ENCODE peak calls at places on chromosome 2, in seven cellular contexts. One of them, this sample, is unnamed. For H3K36me3 and H3K4me1, the result is how much of the 10 kb centered on the place peaks cover.

GRCh38 chr2:195580156-195580555 is 76.9 kb upstream of the SLC39A10 start:
- DNase-seq in psoas muscle: no peak
- DNase-seq in sigmoid colon: no peak
- DNase-seq in body of pancreas: no peak
- DNase-seq in CD8-positive, alpha-beta T cell: no peak
- DNase-seq in effector memory CD4-positive, alpha-beta T cell: no peak
- DNase-seq in K562: peak
- DNase-seq in this sample: no peak

GRCh38 chr2:70779911-70780580 is 10.4 kb downstream of the FIGLA start:
- DNase-seq in sigmoid colon: no peak
- DNase-seq in K562: no peak
- DNase-seq in body of pancreas: no peak
- DNase-seq in CD8-positive, alpha-beta T cell: no peak
- DNase-seq in psoas muscle: no peak
- DNase-seq in effector memory CD4-positive, alpha-beta T cell: no peak
- DNase-seq in this sample: no peak

GRCh38 chr2:212841426-212841825 is 302.8 kb upstream of the ERBB4 start:
- DNase-seq in K562: no peak
- DNase-seq in CD8-positive, alpha-beta T cell: no peak
- DNase-seq in body of pancreas: no peak
- DNase-seq in psoas muscle: no peak
- DNase-seq in sigmoid colon: no peak
- DNase-seq in effector memory CD4-positive, alpha-beta T cell: no peak
- DNase-seq in this sample: no peak

GRCh38 chr2:21042958-21043743 is 722 bp downstream of the APOB start:
- DNase-seq in K562: peak
- DNase-seq in CD8-positive, alpha-beta T cell: peak
- DNase-seq in sigmoid colon: peak
- DNase-seq in effector memory CD4-positive, alpha-beta T cell: no peak
- DNase-seq in body of pancreas: peak
- DNase-seq in psoas muscle: peak
- DNase-seq in this sample: peak

GRCh38 chr2:56244911-56245530 is 61.2 kb downstream of the CCDC85A start:
- DNase-seq in psoas muscle: no peak
- DNase-seq in CD8-positive, alpha-beta T cell: no peak
- DNase-seq in sigmoid colon: no peak
- DNase-seq in effector memory CD4-positive, alpha-beta T cell: no peak
- DNase-seq in body of pancreas: no peak
- DNase-seq in K562: no peak
- DNase-seq in this sample: no peak

GRCh38 chr2:169928463-169928864 is 101.2 kb downstream of the UBR3 start:
- DNase-seq in K562: peak
- DNase-seq in CD8-positive, alpha-beta T cell: no peak
- DNase-seq in body of pancreas: no peak
- DNase-seq in effector memory CD4-positive, alpha-beta T cell: no peak
- DNase-seq in sigmoid colon: no peak
- DNase-seq in psoas muscle: no peak
- DNase-seq in this sample: peak

GRCh38 chr2:110115291-110116032 is at the start of gene MALL:
- DNase-seq in CD8-positive, alpha-beta T cell: no peak
- DNase-seq in K562: no peak
- DNase-seq in body of pancreas: peak
- DNase-seq in effector memory CD4-positive, alpha-beta T cell: no peak
- DNase-seq in sigmoid colon: no peak
- DNase-seq in psoas muscle: no peak
- DNase-seq in this sample: no peak

GRCh38 chr2:170396799-170397459 is 219.0 kb downstream of the MYO3B start:
- DNase-seq in CD8-positive, alpha-beta T cell: no peak
- DNase-seq in K562: peak
- DNase-seq in sigmoid colon: no peak
- DNase-seq in body of pancreas: no peak
- DNase-seq in psoas muscle: no peak
- DNase-seq in effector memory CD4-positive, alpha-beta T cell: no peak
- DNase-seq in this sample: peak

GRCh38 chr2:76467326-76467725 is 756.6 kb upstream of the GCFC2 start:
- DNase-seq in effector memory CD4-positive, alpha-beta T cell: no peak
- DNase-seq in sigmoid colon: no peak
- DNase-seq in psoas muscle: no peak
- DNase-seq in body of pancreas: no peak
- DNase-seq in CD8-positive, alpha-beta T cell: no peak
- DNase-seq in K562: no peak
- DNase-seq in this sample: no peak

GRCh38 chr2:174235680-174236079 is 12.7 kb downstream of the OLA1 start:
- DNase-seq in body of pancreas: no peak
- DNase-seq in sigmoid colon: no peak
- DNase-seq in CD8-positive, alpha-beta T cell: no peak
- DNase-seq in psoas muscle: no peak
- DNase-seq in K562: no peak
- DNase-seq in effector memory CD4-positive, alpha-beta T cell: no peak
- DNase-seq in this sample: no peak

GRCh38 chr2:224711381-224711780 is 4.8 kb downstream of the CCDC195 start:
- DNase-seq in effector memory CD4-positive, alpha-beta T cell: no peak
- DNase-seq in CD8-positive, alpha-beta T cell: no peak
- DNase-seq in psoas muscle: no peak
- DNase-seq in sigmoid colon: no peak
- DNase-seq in body of pancreas: no peak
- DNase-seq in K562: no peak
- DNase-seq in this sample: no peak

GRCh38 chr2:237434916-237435315 is 21.0 kb upstream of the COL6A3 start:
- DNase-seq in body of pancreas: no peak
- DNase-seq in effector memory CD4-positive, alpha-beta T cell: peak
- DNase-seq in CD8-positive, alpha-beta T cell: peak
- DNase-seq in sigmoid colon: no peak
- DNase-seq in K562: peak
- DNase-seq in psoas muscle: no peak
- DNase-seq in this sample: no peak

GRCh38 chr2:204010611-204011560 is 74.3 kb downstream of the ICOS start:
- DNase-seq in body of pancreas: no peak
- DNase-seq in sigmoid colon: no peak
- DNase-seq in CD8-positive, alpha-beta T cell: no peak
- DNase-seq in K562: no peak
- DNase-seq in effector memory CD4-positive, alpha-beta T cell: no peak
- DNase-seq in psoas muscle: no peak
- DNase-seq in this sample: no peak

GRCh38 chr2:216082805-216083204 is 1.1 kb downstream of the TMEM169 start:
- DNase-seq in body of pancreas: no peak
- DNase-seq in sigmoid colon: no peak
- DNase-seq in K562: no peak
- DNase-seq in effector memory CD4-positive, alpha-beta T cell: no peak
- DNase-seq in psoas muscle: no peak
- DNase-seq in CD8-positive, alpha-beta T cell: no peak
- DNase-seq in this sample: peak

GRCh38 chr2:117190856-117191255 is 623.6 kb upstream of the DDX18 start:
- DNase-seq in effector memory CD4-positive, alpha-beta T cell: no peak
- DNase-seq in CD8-positive, alpha-beta T cell: no peak
- DNase-seq in psoas muscle: no peak
- DNase-seq in K562: no peak
- DNase-seq in body of pancreas: no peak
- DNase-seq in sigmoid colon: no peak
- DNase-seq in this sample: no peak

DNA sequence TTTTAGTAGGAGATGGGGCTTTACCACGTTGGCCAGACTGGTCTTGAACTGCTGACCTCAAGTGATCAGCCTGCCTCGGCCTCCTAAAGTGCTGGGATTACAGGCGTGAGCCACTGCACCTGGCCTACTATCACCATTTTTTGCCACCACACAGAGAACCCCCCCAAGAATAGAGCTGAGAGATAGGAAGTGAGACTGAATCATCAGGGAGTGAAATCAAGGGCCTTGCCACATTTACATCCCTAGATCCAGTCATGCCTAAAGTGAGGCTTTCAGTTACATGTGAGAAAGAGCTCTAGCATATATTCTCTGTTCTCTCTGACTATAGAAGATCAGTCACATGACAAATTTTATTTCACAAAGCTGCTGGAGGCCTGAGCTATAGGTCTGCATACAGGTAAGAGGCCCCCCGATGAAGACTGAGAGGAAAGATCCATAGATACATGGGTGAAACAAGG is 28.0 kb upstream of the KCMF1 start:
- DNase-seq in CD8-positive, alpha-beta T cell: no peak
- DNase-seq in psoas muscle: no peak
- DNase-seq in effector memory CD4-positive, alpha-beta T cell: no peak
- DNase-seq in sigmoid colon: peak
- DNase-seq in body of pancreas: no peak
- DNase-seq in K562: no peak
- DNase-seq in this sample: no peak
- H3K4me3 ChIP-seq in CD8-positive, alpha-beta T cell: no peak
- H3K4me3 ChIP-seq in psoas muscle: no peak
- H3K4me3 ChIP-seq in effector memory CD4-positive, alpha-beta T cell: no peak
- H3K4me3 ChIP-seq in sigmoid colon: no peak
- H3K4me3 ChIP-seq in body of pancreas: no peak
- H3K4me3 ChIP-seq in K562: no peak
- H3K4me3 ChIP-seq in this sample: no peak

DNA sequence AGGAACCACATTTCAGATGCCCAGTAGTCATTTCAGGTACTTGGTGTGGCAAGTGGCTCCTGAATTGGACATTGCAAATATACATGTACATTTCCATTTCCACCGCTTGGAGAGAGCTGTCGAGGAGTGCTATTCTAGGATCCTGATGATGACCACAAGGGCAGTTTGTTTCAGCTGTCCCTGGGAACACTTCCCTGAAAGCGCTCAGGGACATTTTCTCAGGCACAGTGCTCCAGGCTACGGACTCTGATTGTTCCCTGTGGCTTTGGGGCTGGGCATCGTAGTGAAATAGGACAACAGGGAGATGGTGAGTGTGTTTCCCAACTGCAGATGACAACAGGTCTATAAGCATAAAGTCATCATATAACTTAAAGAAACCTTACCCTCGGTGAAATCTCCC is 3.1 kb downstream of the DBI start:
- DNase-seq in psoas muscle: no peak
- DNase-seq in K562: no peak
- DNase-seq in CD8-positive, alpha-beta T cell: no peak
- DNase-seq in sigmoid colon: no peak
- DNase-seq in effector memory CD4-positive, alpha-beta T cell: no peak
- DNase-seq in body of pancreas: no peak
- DNase-seq in this sample: no peak
- H3K36me3 ChIP-seq in psoas muscle: half or more
- H3K36me3 ChIP-seq in K562: under half
- H3K36me3 ChIP-seq in CD8-positive, alpha-beta T cell: under half
- H3K36me3 ChIP-seq in sigmoid colon: under half
- H3K36me3 ChIP-seq in effector memory CD4-positive, alpha-beta T cell: under half
- H3K36me3 ChIP-seq in body of pancreas: under half
- H3K36me3 ChIP-seq in this sample: half or more

DNA sequence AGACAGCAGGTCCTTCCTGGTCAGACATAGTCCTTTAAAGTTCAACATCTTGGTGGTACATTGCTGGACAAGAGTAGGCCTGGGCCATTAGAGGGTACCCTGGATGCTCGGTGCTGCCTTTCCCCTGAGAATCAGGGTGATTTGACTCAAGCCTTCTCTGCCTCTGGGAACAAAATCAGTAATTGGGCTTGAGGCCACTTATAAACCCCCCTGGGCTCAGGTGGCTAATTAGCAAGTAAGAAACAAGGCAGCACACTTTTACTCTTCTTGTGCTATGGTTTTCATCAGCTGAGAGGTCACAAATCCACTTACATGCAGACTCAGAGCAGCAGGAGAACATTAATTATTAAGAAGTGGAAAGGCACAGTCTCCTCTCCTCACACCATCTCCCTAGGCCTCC is 29.9 kb upstream of the CASP10 start:
- DNase-seq in K562: no peak
- DNase-seq in body of pancreas: no peak
- DNase-seq in psoas muscle: no peak
- DNase-seq in sigmoid colon: no peak
- DNase-seq in effector memory CD4-positive, alpha-beta T cell: no peak
- DNase-seq in CD8-positive, alpha-beta T cell: no peak
- DNase-seq in this sample: no peak
- H3K4me1 ChIP-seq in K562: under half
- H3K4me1 ChIP-seq in body of pancreas: under half
- H3K4me1 ChIP-seq in psoas muscle: under half
- H3K4me1 ChIP-seq in sigmoid colon: under half
- H3K4me1 ChIP-seq in effector memory CD4-positive, alpha-beta T cell: under half
- H3K4me1 ChIP-seq in CD8-positive, alpha-beta T cell: under half
- H3K4me1 ChIP-seq in this sample: under half

GRCh38 chr2:30216157-30216556 is 15.2 kb upstream of the LBH start:
- DNase-seq in CD8-positive, alpha-beta T cell: no peak
- DNase-seq in K562: no peak
- DNase-seq in body of pancreas: no peak
- DNase-seq in psoas muscle: no peak
- DNase-seq in effector memory CD4-positive, alpha-beta T cell: no peak
- DNase-seq in sigmoid colon: no peak
- DNase-seq in this sample: no peak

GRCh38 chr2:30214064-30214463 is 17.3 kb upstream of the LBH start:
- DNase-seq in sigmoid colon: no peak
- DNase-seq in effector memory CD4-positive, alpha-beta T cell: no peak
- DNase-seq in CD8-positive, alpha-beta T cell: no peak
- DNase-seq in body of pancreas: no peak
- DNase-seq in K562: no peak
- DNase-seq in psoas muscle: no peak
- DNase-seq in this sample: no peak

GRCh38 chr2:30217644-30218361 is 13.5 kb upstream of the LBH start:
- DNase-seq in CD8-positive, alpha-beta T cell: no peak
- DNase-seq in effector memory CD4-positive, alpha-beta T cell: no peak
- DNase-seq in psoas muscle: no peak
- DNase-seq in K562: no peak
- DNase-seq in sigmoid colon: peak
- DNase-seq in body of pancreas: peak
- DNase-seq in this sample: no peak

GRCh38 chr2:30209227-30209626 is 22.1 kb upstream of the LBH start:
- DNase-seq in K562: no peak
- DNase-seq in body of pancreas: no peak
- DNase-seq in effector memory CD4-positive, alpha-beta T cell: no peak
- DNase-seq in CD8-positive, alpha-beta T cell: no peak
- DNase-seq in psoas muscle: no peak
- DNase-seq in sigmoid colon: no peak
- DNase-seq in this sample: no peak

GRCh38 chr2:30213326-30213725 is 18.0 kb upstream of the LBH start:
- DNase-seq in K562: no peak
- DNase-seq in effector memory CD4-positive, alpha-beta T cell: no peak
- DNase-seq in sigmoid colon: peak
- DNase-seq in CD8-positive, alpha-beta T cell: no peak
- DNase-seq in body of pancreas: no peak
- DNase-seq in psoas muscle: no peak
- DNase-seq in this sample: no peak
- H3K4me3 ChIP-seq in K562: no peak
- H3K4me3 ChIP-seq in effector memory CD4-positive, alpha-beta T cell: no peak
- H3K4me3 ChIP-seq in sigmoid colon: no peak
- H3K4me3 ChIP-seq in CD8-positive, alpha-beta T cell: no peak
- H3K4me3 ChIP-seq in body of pancreas: no peak
- H3K4me3 ChIP-seq in psoas muscle: no peak
- H3K4me3 ChIP-seq in this sample: no peak

DNA sequence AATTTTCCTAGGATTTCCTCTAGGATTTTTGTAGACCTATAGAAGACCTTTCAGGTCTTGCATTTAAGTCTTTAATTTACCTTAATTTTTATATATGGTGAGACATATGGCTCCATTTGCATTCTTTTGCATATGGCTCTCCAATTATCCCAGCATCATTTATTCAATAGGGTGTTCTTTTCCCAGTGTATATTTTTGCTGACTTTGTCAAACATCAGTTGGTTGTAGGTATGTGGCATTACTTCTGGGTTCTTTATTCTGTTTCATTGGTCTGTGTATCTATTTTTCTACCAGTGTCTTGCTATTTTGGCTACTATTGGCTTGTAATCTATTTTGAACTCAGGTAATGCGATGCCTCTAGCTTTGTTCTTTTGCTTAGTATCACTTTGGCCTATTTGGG is 239.8 kb upstream of the CNTNAP5 start:
- DNase-seq in CD8-positive, alpha-beta T cell: no peak
- DNase-seq in effector memory CD4-positive, alpha-beta T cell: no peak
- DNase-seq in psoas muscle: no peak
- DNase-seq in K562: no peak
- DNase-seq in body of pancreas: no peak
- DNase-seq in sigmoid colon: no peak
- DNase-seq in this sample: no peak
- H3K36me3 ChIP-seq in CD8-positive, alpha-beta T cell: under half
- H3K36me3 ChIP-seq in effector memory CD4-positive, alpha-beta T cell: under half
- H3K36me3 ChIP-seq in psoas muscle: under half
- H3K36me3 ChIP-seq in K562: under half
- H3K36me3 ChIP-seq in body of pancreas: under half
- H3K36me3 ChIP-seq in sigmoid colon: under half
- H3K36me3 ChIP-seq in this sample: under half

This sample was measured in SJCRH30.